ENCODE peak calls at places on chromosome 18, in six cellular contexts. S, K, H, Y, V and Q are unnamed samples.

GRCh38 chr18:14928396-14928795 is 180.4 kb downstream of the ANKRD30B start:
- DNase-seq in K (no peak), V (no peak), S (no peak), H (no peak), Y (no peak), Q (no peak)

GRCh38 chr18:58186258-58186948 is 142.4 kb downstream of the NEDD4L start:
- DNase-seq in Y (no peak), S (no peak), V (no peak), H (no peak), K (peak), Q (no peak)

GRCh38 chr18:22846088-22846683 is 86.9 kb upstream of the RBBP8 start:
- DNase-seq in H (no peak), V (no peak), Y (no peak), S (peak), K (no peak), Q (no peak)

GRCh38 chr18:28127763-28128737 is 48.9 kb downstream of the CDH2 start:
- DNase-seq in K (peak), V (no peak), Y (no peak), H (no peak), S (no peak), Q (no peak)

GRCh38 chr18:34131008-34131407 is 93.7 kb downstream of the NOL4 start:
- DNase-seq in K (no peak), Y (no peak), V (no peak), H (no peak), S (no peak), Q (no peak)

GRCh38 chr18:6220129-6220528 is 194.6 kb downstream of the L3MBTL4 start:
- DNase-seq in Y (no peak), H (no peak), K (no peak), S (no peak), V (no peak), Q (no peak)

GRCh38 chr18:42641996-42642395 is 473.5 kb downstream of the RIT2 start:
- DNase-seq in S (no peak), H (no peak), Y (no peak), V (no peak), K (no peak), Q (no peak)

GRCh38 chr18:59382388-59382787 is 23.3 kb upstream of the LMAN1 start:
- DNase-seq in K (no peak), V (no peak), H (no peak), Y (no peak), S (no peak), Q (no peak)

GRCh38 chr18:6610436-6610835 is 119.1 kb upstream of the ARHGAP28 start:
- DNase-seq in Y (no peak), S (no peak), H (no peak), V (no peak), K (no peak), Q (no peak)

GRCh38 chr18:51890762-51891161 is 449.2 kb upstream of the DCC start:
- DNase-seq in S (no peak), V (no peak), Y (no peak), K (no peak), H (no peak), Q (no peak)

GRCh38 chr18:43161528-43161927 is 46.0 kb upstream of the RIT2 start:
- DNase-seq in K (no peak), Y (no peak), V (no peak), S (no peak), H (no peak), Q (no peak)

GRCh38 chr18:58995663-58996062 is 131.0 kb downstream of the ZNF532 start:
- DNase-seq in H (no peak), K (no peak), S (no peak), V (no peak), Y (no peak), Q (no peak)

GRCh38 chr18:42921261-42921737 is 194.2 kb downstream of the RIT2 start:
- DNase-seq in H (no peak), V (no peak), K (no peak), Y (no peak), S (no peak), Q (no peak)

GRCh38 chr18:79947054-79947755 is 4.2 kb downstream of the SLC66A2 start:
- DNase-seq in K (peak), V (no peak), H (peak), S (no peak), Y (peak), Q (peak)

GRCh38 chr18:58848685-58849084 is 16.0 kb upstream of the ZNF532 start:
- DNase-seq in H (no peak), K (no peak), Y (no peak), S (no peak), V (no peak), Q (no peak)

GRCh38 chr18:41674466-41674865 is 280.6 kb upstream of the PIK3C3 start:
- DNase-seq in V (no peak), Y (no peak), S (no peak), H (no peak), K (no peak), Q (no peak)

DNA sequence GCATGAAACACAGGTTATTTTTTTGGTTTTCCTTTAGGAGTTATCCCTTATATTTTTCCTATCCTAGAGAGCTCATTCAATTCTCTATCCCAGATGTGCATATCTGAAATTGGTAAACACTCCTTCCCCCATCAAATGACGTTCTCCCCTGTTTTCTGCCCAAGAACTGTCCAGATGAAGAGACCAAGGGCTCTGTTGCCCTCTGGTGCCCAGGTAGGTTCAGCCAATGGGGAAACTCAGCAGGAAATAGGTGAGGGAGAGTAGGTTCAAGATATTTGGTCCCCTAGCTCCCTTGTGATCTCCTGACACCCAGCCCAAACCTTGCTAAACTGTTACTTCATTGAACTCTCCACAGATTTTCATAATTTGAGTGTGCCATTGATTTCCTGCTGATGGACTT is 14.1 kb upstream of the INO80C start:
- DNase-seq in Y (no peak), H (no peak), V (no peak), S (no peak), K (no peak), Q (no peak)
- TF ChIP-seq CTCF in Y (no peak), H (no peak), V (no peak), S (peak), K (no peak), Q (no peak)

GRCh38 chr18:31610841-31611240 is 19.2 kb downstream of the TTR start:
- DNase-seq in S (no peak), Y (no peak), V (no peak), H (no peak), K (no peak), Q (no peak)
- TF ChIP-seq CTCF in S (no peak), Y (no peak), V (no peak), H (no peak), K (no peak), Q (no peak)

GRCh38 chr18:2192562-2192961 is 378.7 kb downstream of the METTL4 start:
- DNase-seq in S (no peak), Y (no peak), K (no peak), V (no peak), H (no peak), Q (no peak)
- TF ChIP-seq CTCF in S (no peak), Y (no peak), K (no peak), V (no peak), H (no peak), Q (no peak)

GRCh38 chr18:47526147-47526546 is 274.7 kb upstream of the SKOR2 start:
- DNase-seq in S (no peak), V (no peak), H (no peak), K (no peak), Y (no peak), Q (no peak)

GRCh38 chr18:47528343-47528742 is 276.9 kb upstream of the SKOR2 start:
- DNase-seq in V (no peak), S (no peak), H (no peak), K (no peak), Y (no peak), Q (no peak)

GRCh38 chr18:47530695-47531094 is 279.2 kb upstream of the SKOR2 start:
- DNase-seq in H (no peak), V (no peak), K (no peak), S (no peak), Y (no peak), Q (no peak)

GRCh38 chr18:47531759-47532158 is 280.3 kb upstream of the SKOR2 start:
- DNase-seq in Y (no peak), V (no peak), S (no peak), K (no peak), H (no peak), Q (no peak)
- TF ChIP-seq CTCF in Y (no peak), V (no peak), S (no peak), K (no peak), H (no peak), Q (no peak)

GRCh38 chr18:37249895-37250618 is 315.5 kb downstream of the CELF4 start:
- DNase-seq in Y (peak), V (no peak), S (no peak), K (no peak), H (no peak), Q (no peak)

GRCh38 chr18:37246779-37247340 is 318.7 kb downstream of the CELF4 start:
- DNase-seq in Y (no peak), S (no peak), H (no peak), V (no peak), K (no peak), Q (no peak)

GRCh38 chr18:37247499-37248161 is 318.0 kb downstream of the CELF4 start:
- DNase-seq in Y (peak), S (no peak), H (no peak), K (no peak), V (no peak), Q (no peak)

GRCh38 chr18:37249171-37249886 is 316.3 kb downstream of the CELF4 start:
- DNase-seq in V (no peak), S (no peak), Y (peak), K (no peak), H (no peak), Q (no peak)

DNA sequence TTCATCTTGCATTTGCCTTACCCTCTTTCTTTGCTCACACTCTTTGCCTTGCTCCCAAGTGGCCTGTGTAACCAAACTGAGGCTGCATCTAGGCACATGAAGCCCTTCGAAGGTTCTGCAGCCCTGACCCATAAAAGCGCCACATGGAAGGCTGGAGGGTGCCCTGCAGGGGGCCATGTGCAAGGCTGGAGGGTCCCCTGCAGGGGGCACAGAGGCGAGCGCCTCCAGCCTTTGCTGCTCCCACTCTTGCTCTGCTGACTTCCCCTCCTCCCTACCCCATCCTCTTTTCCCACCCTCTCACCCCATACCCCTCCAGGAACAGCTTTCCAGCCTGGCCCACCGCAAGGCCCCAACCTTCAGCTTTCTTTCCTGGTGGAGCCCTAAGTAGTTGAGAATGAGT is 317.3 kb downstream of the CELF4 start:
- DNase-seq in Y (peak), K (no peak), V (no peak), S (no peak), H (no peak), Q (no peak)
- TF ChIP-seq CTCF in Y (no peak), K (no peak), V (no peak), S (no peak), H (no peak), Q (no peak)

GRCh38 chr18:2994603-2995432 is 18.1 kb downstream of the LPIN2 start:
- DNase-seq in Y (peak), K (no peak), V (no peak), H (no peak), S (peak), Q (no peak)
- TF ChIP-seq CTCF in Y (peak), K (peak), V (no peak), H (peak), S (peak), Q (peak)

DNA sequence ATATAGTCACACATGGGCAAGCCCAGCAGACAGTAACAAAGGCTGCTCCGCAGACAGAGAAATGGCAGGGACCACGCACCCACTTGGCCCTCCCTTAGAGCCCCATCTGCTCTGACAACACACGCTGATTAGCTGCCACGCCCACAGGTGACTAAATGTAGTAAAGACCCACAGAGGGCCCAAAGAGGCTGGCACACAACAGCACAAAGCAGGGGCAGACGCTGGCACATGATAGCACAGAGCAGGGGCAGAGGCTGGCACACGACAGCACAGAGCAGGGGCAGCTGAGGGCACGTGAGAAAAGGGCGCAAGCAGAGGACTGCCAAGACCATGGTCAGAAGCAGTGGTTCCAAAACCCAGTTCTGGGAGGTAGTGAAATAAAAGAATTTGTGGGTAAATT is 10.6 kb downstream of the AFG3L2 start:
- DNase-seq in H (no peak), S (no peak), Y (no peak), V (no peak), K (no peak), Q (no peak)
- TF ChIP-seq CTCF in H (no peak), S (no peak), Y (no peak), V (no peak), K (no peak), Q (no peak)

DNA sequence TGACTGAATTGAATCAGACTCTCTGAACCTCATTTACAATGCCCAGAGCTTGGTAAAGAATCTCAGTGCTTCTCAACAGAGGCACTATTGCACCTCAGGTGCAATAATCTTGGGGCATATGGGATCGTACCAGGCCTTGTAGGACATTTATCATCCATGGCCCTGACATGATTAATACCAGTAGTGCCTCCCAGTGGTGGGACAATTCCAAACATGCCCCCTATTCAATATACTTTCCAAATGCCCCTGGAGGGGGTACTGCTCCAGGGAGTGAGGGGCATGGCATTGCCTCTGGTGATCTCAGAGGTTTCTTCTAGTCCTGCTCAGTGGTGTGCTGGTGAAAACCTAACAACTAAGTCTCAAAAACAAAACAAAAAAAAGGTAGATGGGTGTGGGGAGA is 174.9 kb upstream of the SMAD2 start:
- DNase-seq in K (no peak), Y (no peak), S (no peak), V (no peak), H (no peak), Q (no peak)
- TF ChIP-seq CTCF in K (peak), Y (no peak), S (no peak), V (no peak), H (no peak), Q (peak)

GRCh38 chr18:12308386-12309100 is 502 bp downstream of the TUBB6 start:
- DNase-seq in S (peak), V (peak), Y (peak), K (peak), H (peak), Q (no peak)

GRCh38 chr18:12306752-12307151 is 1.3 kb upstream of the TUBB6 start:
- DNase-seq in Y (no peak), H (no peak), S (no peak), V (no peak), K (no peak), Q (no peak)

GRCh38 chr18:12307871-12308385 is at the start of gene TUBB6:
- DNase-seq in V (peak), Y (peak), S (peak), K (peak), H (no peak), Q (no peak)

GRCh38 chr18:12305930-12306629 is 2.0 kb upstream of the TUBB6 start:
- DNase-seq in S (no peak), Y (peak), V (no peak), K (no peak), H (no peak), Q (no peak)

DNA sequence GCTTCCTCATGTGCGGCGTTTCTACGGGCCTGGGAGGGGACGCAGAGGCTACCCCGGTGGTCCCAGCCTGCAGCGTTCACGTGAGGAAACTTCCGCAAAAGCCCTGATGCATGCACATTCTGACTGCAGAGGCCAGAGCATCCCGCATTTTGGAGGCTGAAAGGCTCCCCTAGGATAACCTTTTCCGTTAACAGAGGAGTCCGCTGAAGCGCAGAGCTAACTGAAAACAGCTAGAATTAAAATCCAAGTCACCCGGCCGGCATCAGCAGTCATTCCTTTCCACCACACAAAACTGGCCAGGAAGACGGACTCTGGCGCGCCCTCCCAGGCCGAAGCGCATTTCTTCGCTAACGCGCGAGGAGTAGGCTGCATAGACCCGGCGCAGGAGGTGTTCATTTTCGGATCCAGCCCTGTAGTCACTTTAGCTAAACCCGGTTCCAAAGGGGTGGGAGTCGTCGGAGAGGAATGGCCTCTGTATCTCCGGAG is 747 bp upstream of the TUBB6 start:
- DNase-seq in S (peak), Y (peak), K (peak), H (no peak), V (peak), Q (no peak)
- TF ChIP-seq CTCF in S (peak), Y (no peak), K (no peak), H (no peak), V (no peak), Q (peak)

DNA sequence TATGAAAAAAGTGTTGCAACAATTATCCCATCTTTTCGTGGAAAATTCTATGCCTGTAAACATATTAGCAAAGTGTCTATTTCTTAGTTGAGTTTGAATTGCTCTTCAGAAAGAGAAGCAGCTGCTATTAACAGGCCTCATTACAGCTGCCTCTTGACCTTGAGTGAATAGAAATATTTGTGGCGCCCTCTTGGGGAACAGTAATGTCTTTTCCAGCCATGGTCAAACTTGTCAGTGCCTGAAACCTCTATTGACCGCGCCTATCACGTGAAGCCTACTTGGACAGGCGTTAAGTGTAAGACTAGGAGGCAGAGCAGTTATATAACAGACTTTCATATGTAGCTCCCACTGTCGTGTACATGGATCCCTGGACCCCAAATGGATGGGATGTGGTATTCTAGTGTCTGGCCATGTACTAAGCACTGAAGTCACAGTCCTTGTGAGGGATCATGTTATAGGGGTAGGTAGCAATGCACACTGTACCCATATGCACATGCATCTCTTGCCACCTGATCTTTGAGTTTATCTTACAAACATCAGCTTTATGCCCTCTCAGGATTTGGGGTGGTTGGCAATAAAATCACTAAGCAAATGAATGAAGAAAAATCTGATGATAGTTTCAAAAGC is 245.0 kb downstream of the PTGR3 start:
- DNase-seq in Y (no peak), V (no peak), K (peak), S (peak), H (no peak), Q (no peak)
- TF ChIP-seq CTCF in Y (peak), V (no peak), K (peak), S (peak), H (peak), Q (peak)